ENCODE peak calls at places on chromosomes 3 and 15, in four cellular contexts. V is H9, I is neuronal stem cell, G is IMR-90. C is an unnamed sample.

GRCh38 chr3:186254676-186255665 is 107.1 kb downstream of the DGKG start:
- DNase-seq in V (no peak), I (no peak), G (no peak), C (peak)

GRCh38 chr15:69783211-69783610 is 314.5 kb downstream of the TLE3 start:
- DNase-seq in I (no peak), V (no peak), G (no peak), C (no peak)

GRCh38 chr3:197709135-197709534 is 27.6 kb downstream of the RUBCN start:
- DNase-seq in I (no peak), G (no peak), V (no peak), C (no peak)

GRCh38 chr3:129794319-129795201 is 99.0 kb downstream of the TMCC1 start:
- DNase-seq in G (no peak), V (peak), I (peak), C (peak)

GRCh38 chr3:53677406-53677805 is 168.8 kb downstream of the CHDH start:
- DNase-seq in G (no peak), V (no peak), I (no peak), C (no peak)

GRCh38 chr3:124033360-124034015 is 41.6 kb upstream of the ROPN1 start:
- DNase-seq in I (no peak), G (no peak), V (peak), C (no peak)

GRCh38 chr3:15206662-15207576 is 873 bp downstream of the CAPN7 start:
- DNase-seq in G (peak), V (peak), I (peak), C (peak)

GRCh38 chr3:135627057-135627456 is 338.5 kb upstream of the PPP2R3A start:
- DNase-seq in V (no peak), G (no peak), I (no peak), C (no peak)

GRCh38 chr3:127462111-127462655 is 128.3 kb downstream of the TPRA1 start:
- DNase-seq in V (no peak), G (no peak), I (no peak), C (peak)

GRCh38 chr15:42385206-42385979 is 26.1 kb downstream of the CAPN3 start:
- DNase-seq in V (peak), I (peak), G (peak), C (peak)

GRCh38 chr3:43405888-43406636 is 119.7 kb downstream of the SNRK start:
- DNase-seq in G (peak), V (no peak), I (no peak), C (no peak)

GRCh38 chr3:127889976-127890650 is 24.9 kb upstream of the KBTBD12 start:
- DNase-seq in G (no peak), I (no peak), V (no peak), C (peak)

GRCh38 chr3:13574083-13574797 is 25.3 kb downstream of the FBLN2 start:
- DNase-seq in I (no peak), G (no peak), V (no peak), C (no peak)

GRCh38 chr3:18758047-18758704 is 333.0 kb upstream of the SATB1 start:
- DNase-seq in I (peak), V (peak), G (no peak), C (peak)

GRCh38 chr15:95495033-95495541 is 835.4 kb upstream of the NR2F2 start:
- DNase-seq in V (no peak), I (no peak), G (no peak), C (no peak)

GRCh38 chr3:22537560-22537959 is 665.6 kb upstream of the UBE2E2 start:
- DNase-seq in V (no peak), I (no peak), G (no peak), C (no peak)

GRCh38 chr3:187080799-187081450 is 58.4 kb downstream of the RPL39L start:
- DNase-seq in I (no peak), G (no peak), V (no peak), C (no peak)

GRCh38 chr3:10198761-10199688 is 34.3 kb downstream of the IRAK2 start:
- DNase-seq in I (no peak), V (no peak), G (peak), C (peak)

GRCh38 chr3:155326901-155327300 is 33.4 kb upstream of the STRIT1 start:
- DNase-seq in V (no peak), G (no peak), I (no peak), C (no peak)

GRCh38 chr3:25747033-25747432 is 36.2 kb downstream of the NGLY1 start:
- DNase-seq in I (no peak), G (peak), V (no peak), C (peak)

GRCh38 chr15:46442196-46442595 is 807.4 kb downstream of the SQOR start:
- DNase-seq in V (no peak), G (no peak), I (no peak), C (peak)

GRCh38 chr3:172096881-172097420 is 57.6 kb downstream of the FNDC3B start:
- DNase-seq in V (no peak), G (peak), I (no peak), C (peak)

GRCh38 chr3:19688767-19689166 is 245.2 kb downstream of the EFHB start:
- DNase-seq in G (no peak), I (no peak), V (no peak), C (no peak)

GRCh38 chr3:179432021-179432420 is 19.2 kb downstream of the GNB4 start:
- DNase-seq in G (no peak), V (no peak), I (no peak), C (peak)

GRCh38 chr15:60972866-60973265 is 256.2 kb downstream of the RORA start:
- DNase-seq in I (no peak), G (peak), V (no peak), C (no peak)

GRCh38 chr15:83066034-83066760 is 855 bp downstream of the BTBD1 start:
- DNase-seq in I (peak), V (no peak), G (no peak), C (no peak)

GRCh38 chr3:51328206-51328605 is 56.9 kb upstream of the MANF start:
- DNase-seq in I (no peak), V (no peak), G (no peak), C (no peak)

GRCh38 chr15:25169318-25169717 is 214.5 kb downstream of the SNRPN start:
- DNase-seq in I (no peak), G (no peak), V (peak), C (no peak)

GRCh38 chr15:23014394-23015000 is 24.9 kb downstream of the TUBGCP5 start:
- DNase-seq in I (no peak), V (no peak), G (no peak), C (peak)

GRCh38 chr15:23013681-23014080 is 25.7 kb downstream of the TUBGCP5 start:
- DNase-seq in I (no peak), V (no peak), G (no peak), C (no peak)
- H4K8ac ChIP-seq in I (no peak), V (no peak), G (no peak), C (no peak)

GRCh38 chr3:59821274-59821673 is 771.4 kb upstream of the CFAP20DC start:
- DNase-seq in V (no peak), I (no peak), G (no peak), C (no peak)

GRCh38 chr3:59817511-59817910 is 767.7 kb upstream of the CFAP20DC start:
- DNase-seq in G (no peak), V (no peak), I (no peak), C (no peak)

GRCh38 chr3:59816312-59816711 is 766.5 kb upstream of the CFAP20DC start:
- DNase-seq in V (no peak), G (no peak), I (no peak), C (no peak)

GRCh38 chr3:59818033-59818936 is 768.5 kb upstream of the CFAP20DC start:
- DNase-seq in G (peak), V (no peak), I (no peak), C (peak)

GRCh38 chr3:59820352-59820934 is 770.6 kb upstream of the CFAP20DC start:
- DNase-seq in V (no peak), G (peak), I (no peak), C (no peak)
- H2BK5ac ChIP-seq in V (no peak), G (peak), I (no peak), C (no peak)

GRCh38 chr3:55725681-55726500 is 238.8 kb upstream of the WNT5A start:
- DNase-seq in V (no peak), I (no peak), G (peak), C (peak)
- H4K8ac ChIP-seq in V (no peak), I (no peak), G (no peak), C (no peak)

GRCh38 chr3:132285620-132285945 is 31.6 kb upstream of the ACP3 start:
- DNase-seq in V (no peak), G (no peak), I (no peak), C (no peak)
- H2BK5ac ChIP-seq in V (no peak), G (no peak), I (no peak), C (peak)

C was measured in trophoblast cell.